ENCODE peak calls at places on chromosomes 5 and 9, in seven cellular contexts. B, O, W, E, J, S and C are unnamed samples.

GRCh38 chr9:109975574-109976327 is 195.8 kb downstream of the PALM2AKAP2 start:
- DNase-seq in E (no peak), W (peak; percentile 73), S (peak; percentile 87), O (peak; percentile 88), J (no peak), B (peak; percentile 52), C (no peak)

GRCh38 chr5:177578331-177578730 is 13.7 kb upstream of the TMED9 start:
- DNase-seq in B (no peak), E (no peak), J (no peak), S (no peak), O (no peak), W (no peak), C (no peak)

GRCh38 chr5:14157494-14157782 is 14.3 kb downstream of the TRIO start:
- DNase-seq in W (no peak), E (no peak), S (no peak), B (no peak), O (no peak), J (no peak), C (no peak)

GRCh38 chr5:56816546-56817081 is 1.3 kb downstream of the MAP3K1 start:
- DNase-seq in S (peak; percentile 49), E (peak; percentile 60), J (peak; percentile 50), B (peak; percentile 48), O (peak; percentile 52), W (no peak), C (peak; percentile 65)

GRCh38 chr9:90007516-90008430 is 403.0 kb downstream of the GADD45G start:
- DNase-seq in E (no peak), J (no peak), O (peak; percentile 87), W (peak; percentile 58), B (peak; percentile 67), S (peak; percentile 68), C (no peak)

GRCh38 chr5:131163315-131164119 is 1.5 kb downstream of the HINT1 start:
- DNase-seq in J (no peak), B (peak; percentile 52), E (no peak), W (no peak), S (peak; percentile 51), O (peak; percentile 27), C (no peak)

GRCh38 chr5:156879665-156880285 is 29.7 kb downstream of the PPP1R2B start:
- DNase-seq in B (no peak), W (no peak), J (no peak), O (no peak), S (no peak), E (no peak), C (no peak)

GRCh38 chr9:34675048-34675714 is 12.7 kb upstream of the CCL27 start:
- DNase-seq in W (no peak), S (peak; percentile 79), E (peak; percentile 64), J (peak; percentile 54), O (peak; percentile 67), B (peak; percentile 88), C (peak; percentile 48)

GRCh38 chr5:2378108-2378507 is 373.4 kb downstream of the IRX2 start:
- DNase-seq in B (no peak), E (no peak), O (no peak), J (no peak), S (no peak), W (no peak), C (no peak)

DNA sequence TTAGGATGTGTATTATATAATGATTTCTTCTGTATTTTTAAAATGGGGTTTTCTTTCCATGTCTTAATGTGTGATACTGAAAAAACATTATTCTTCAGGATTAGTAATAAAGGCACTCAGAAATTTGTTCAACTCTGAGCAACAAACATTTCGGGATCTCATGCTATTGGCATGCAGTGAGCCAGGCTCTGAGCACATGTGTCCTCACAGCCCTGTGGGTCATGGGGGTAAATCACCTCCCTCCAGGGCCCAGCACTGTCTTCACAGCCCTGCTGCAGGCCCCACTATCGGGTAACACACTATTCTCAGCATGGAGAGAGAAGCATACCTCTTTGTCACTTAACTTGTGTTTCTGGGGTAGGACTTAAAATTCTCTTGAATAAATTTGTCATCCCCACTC is 14.0 kb downstream of the TMEM174 start:
- DNase-seq in W (no peak), O (peak; percentile 64), E (no peak), J (no peak), S (peak; percentile 18), B (no peak), C (no peak)
- H3K4me3 ChIP-seq in W (no peak overlapping the region), O (no peak overlapping the region), E (no peak overlapping the region), J (no peak overlapping the region), S (no peak overlapping the region), B (no peak overlapping the region), C (no peak overlapping the region)

DNA sequence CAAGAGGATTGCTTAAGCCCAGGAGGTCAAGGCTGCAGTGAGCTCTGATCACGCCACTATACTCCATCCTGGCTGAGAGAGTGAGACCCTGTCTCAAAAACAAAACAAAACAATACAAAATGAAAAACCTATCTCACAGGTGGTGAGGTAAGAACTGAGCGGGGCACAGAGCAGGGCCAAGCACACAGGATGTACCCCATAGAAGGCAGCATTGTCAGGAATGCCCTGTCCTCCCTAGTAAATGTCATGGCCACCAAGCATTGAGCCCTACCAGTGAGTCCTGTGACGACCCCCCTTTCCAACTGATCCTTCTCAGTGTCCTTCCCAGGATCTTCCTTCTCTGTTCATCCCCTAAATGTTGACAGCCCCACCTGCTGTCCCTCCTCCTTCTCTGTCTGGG is 44.6 kb upstream of the ALDH1B1 start:
- DNase-seq in W (no peak), O (no peak), J (no peak), S (no peak), E (no peak), B (no peak), C (no peak)
- TF ChIP-seq CTCF in W (no peak), O (no peak), J (no peak), S (no peak), E (no peak), B (no peak), C (no peak)

GRCh38 chr9:91905237-91905650 is 44.8 kb downstream of the ROR2 start:
- DNase-seq in O (no peak), E (no peak), J (no peak), W (no peak), S (no peak), B (no peak), C (no peak)

GRCh38 chr9:91908293-91908623 is 41.8 kb downstream of the ROR2 start:
- DNase-seq in E (no peak), O (no peak), B (no peak), J (no peak), W (no peak), S (no peak), C (no peak)

GRCh38 chr9:91904541-91905236 is 45.3 kb downstream of the ROR2 start:
- DNase-seq in S (no peak), W (no peak), E (no peak), B (no peak), J (no peak), O (no peak), C (no peak)

GRCh38 chr9:91907387-91908292 is 42.4 kb downstream of the ROR2 start:
- DNase-seq in B (peak; percentile 42), E (no peak), W (no peak), S (no peak), J (no peak), O (no peak), C (no peak)

DNA sequence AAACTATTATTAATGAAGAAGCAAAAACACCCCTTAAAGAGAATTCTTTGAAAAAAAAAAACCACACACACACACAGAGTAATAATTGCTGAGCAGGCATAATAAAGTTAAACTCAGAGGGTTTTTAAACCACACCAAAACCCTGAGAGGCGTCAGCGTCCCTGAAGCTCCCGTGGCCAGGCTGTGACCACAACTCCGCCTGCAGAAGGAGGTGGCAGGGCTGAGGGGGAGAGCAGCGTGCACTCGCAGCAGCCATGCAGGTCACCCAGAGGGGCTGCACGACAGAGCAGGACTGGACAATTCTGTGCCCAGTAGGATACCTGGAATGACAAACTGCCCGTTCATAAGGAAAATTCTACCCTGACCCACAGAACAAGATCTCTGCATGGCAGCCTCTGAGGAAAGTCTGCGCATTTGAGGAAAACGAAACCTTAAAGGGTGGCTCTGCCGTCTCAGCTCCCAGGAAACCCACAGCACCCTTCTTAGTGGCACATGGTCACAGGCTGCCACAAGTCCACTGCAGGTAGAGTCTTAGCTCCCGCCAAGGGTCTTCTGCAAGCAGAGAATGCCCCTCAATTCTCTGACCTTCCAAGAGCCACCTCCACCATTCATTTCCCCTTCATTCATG is 44.0 kb downstream of the ROR2 start:
- DNase-seq in S (no peak), E (peak; percentile 45), W (no peak), O (no peak), B (no peak), J (peak; percentile 35), C (no peak)
- H3K4me3 ChIP-seq in S (peak overlapping the region; percentile 19), E (peak overlapping the region; percentile 44), W (peak overlapping the region; percentile 46), O (peak overlapping the region; percentile 9), B (peak overlapping the region; percentile 1), J (peak overlapping the region; percentile 28), C (peak overlapping the region; percentile 12)

DNA sequence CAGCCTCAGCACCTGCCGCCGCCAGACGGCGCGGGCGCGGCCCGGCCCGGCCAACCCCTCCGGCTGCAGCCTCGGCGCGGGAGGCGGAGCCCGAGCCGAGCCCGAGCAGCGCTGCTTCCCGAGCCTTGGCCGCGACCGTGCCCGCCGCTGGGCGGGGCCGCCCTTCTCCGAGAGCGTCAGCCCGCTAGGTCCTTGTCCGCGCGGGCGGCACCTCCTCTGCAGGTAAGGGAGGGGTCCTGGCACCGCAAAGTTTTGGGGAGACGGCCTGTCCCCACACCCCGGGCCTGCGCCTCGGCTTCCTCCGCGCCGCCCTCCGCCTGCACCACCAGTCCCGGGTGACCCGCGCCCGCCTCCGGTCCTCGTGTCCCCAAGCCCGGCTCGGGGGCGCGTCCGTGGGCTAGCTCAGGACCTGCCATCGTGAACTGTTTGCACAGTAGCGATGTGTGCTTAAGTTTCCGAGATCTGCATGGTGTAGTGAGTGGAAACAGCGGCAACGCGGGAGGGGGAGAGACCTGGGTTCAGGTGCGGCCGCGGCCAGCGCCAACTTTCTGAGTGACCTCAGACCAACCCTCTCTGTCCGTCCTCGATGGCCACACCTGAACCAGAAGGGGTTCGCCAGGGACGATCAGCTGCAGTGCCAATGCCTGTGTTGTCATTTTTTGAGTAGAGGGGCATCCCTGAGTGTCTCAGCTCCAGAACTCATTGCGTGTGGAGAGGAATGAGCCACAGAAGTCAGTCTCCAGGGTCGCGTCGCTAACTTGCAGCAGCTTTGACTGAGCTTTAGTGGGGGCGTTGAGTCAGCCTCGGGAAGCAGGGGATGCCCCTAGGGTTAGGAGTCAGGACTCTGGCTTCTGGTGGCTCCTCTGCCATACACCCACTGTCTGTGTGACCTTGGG is at the start of gene FRMPD1:
- DNase-seq in B (peak; percentile 41), S (peak; percentile 22), J (no peak), W (no peak), O (peak; percentile 22), E (peak; percentile 73), C (no peak)
- TF ChIP-seq CTCF in B (no peak), S (no peak), J (no peak), W (no peak), O (no peak), E (no peak), C (no peak)

GRCh38 chr9:130662099-130662926 is 2.1 kb upstream of the PRDM12 start:
- DNase-seq in W (no peak), B (no peak), E (no peak), J (no peak), O (no peak), S (no peak), C (no peak)

GRCh38 chr9:130665029-130665430 is 636 bp downstream of the PRDM12 start:
- DNase-seq in B (no peak), W (no peak), O (no peak), S (no peak), J (no peak), E (no peak), C (no peak)

GRCh38 chr9:130662927-130663257 is 1.5 kb upstream of the PRDM12 start:
- DNase-seq in W (no peak), E (no peak), O (no peak), S (no peak), J (no peak), B (no peak), C (no peak)

GRCh38 chr9:130664191-130665028 is at the start of gene PRDM12:
- DNase-seq in J (no peak), B (no peak), S (no peak), E (no peak), O (no peak), W (no peak), C (no peak)

GRCh38 chr9:130663258-130664171 is 879 bp upstream of the PRDM12 start:
- DNase-seq in J (no peak), W (no peak), S (no peak), B (no peak), O (no peak), E (no peak), C (no peak)
- H3K4me3 ChIP-seq in J (peak overlapping the region; percentile 16), W (no peak overlapping the region), S (no peak overlapping the region), B (no peak overlapping the region), O (no peak overlapping the region), E (peak overlapping the region; percentile 8), C (no peak overlapping the region)